ENCODE peak calls at places on chromosomes 16 and 17, in seven cellular contexts. One of them, this sample, is unnamed.

GRCh38 chr17:20236586-20237227 is 227.5 kb downstream of the SPECC1 start:
- DNase-seq in epithelial cell of esophagus: no peak
- DNase-seq in osteoblast: no peak
- DNase-seq in osteocyte: no peak
- DNase-seq in Calu3: no peak
- DNase-seq in HFFc6: no peak
- DNase-seq in GM10248: no peak
- DNase-seq in this sample: no peak

GRCh38 chr17:80261895-80262279 is 1.2 kb downstream of the RNF213 start:
- DNase-seq in epithelial cell of esophagus: no peak
- DNase-seq in osteoblast: no peak
- DNase-seq in osteocyte: no peak
- DNase-seq in Calu3: no peak
- DNase-seq in HFFc6: no peak
- DNase-seq in GM10248: no peak
- DNase-seq in this sample: no peak

GRCh38 chr17:73465851-73466250 is 154.1 kb upstream of the CDC42EP4 start:
- DNase-seq in epithelial cell of esophagus: no peak
- DNase-seq in osteoblast: peak
- DNase-seq in osteocyte: no peak
- DNase-seq in Calu3: no peak
- DNase-seq in HFFc6: no peak
- DNase-seq in GM10248: no peak
- DNase-seq in this sample: no peak

GRCh38 chr16:86087561-86088230 is 188.7 kb downstream of the IRF8 start:
- DNase-seq in epithelial cell of esophagus: no peak
- DNase-seq in osteoblast: no peak
- DNase-seq in osteocyte: no peak
- DNase-seq in Calu3: no peak
- DNase-seq in HFFc6: no peak
- DNase-seq in GM10248: no peak
- DNase-seq in this sample: no peak

GRCh38 chr16:57483725-57484514 is 2.4 kb downstream of the DOK4 start:
- DNase-seq in epithelial cell of esophagus: peak
- DNase-seq in osteoblast: peak
- DNase-seq in osteocyte: no peak
- DNase-seq in Calu3: no peak
- DNase-seq in HFFc6: no peak
- DNase-seq in GM10248: no peak
- DNase-seq in this sample: no peak

GRCh38 chr16:59683709-59684108 is 949.6 kb upstream of the GOT2 start:
- DNase-seq in epithelial cell of esophagus: peak
- DNase-seq in osteoblast: peak
- DNase-seq in osteocyte: no peak
- DNase-seq in Calu3: no peak
- DNase-seq in HFFc6: no peak
- DNase-seq in GM10248: no peak
- DNase-seq in this sample: no peak

GRCh38 chr16:88358033-88358481 is 24.7 kb upstream of the ZNF469 start:
- DNase-seq in epithelial cell of esophagus: no peak
- DNase-seq in osteoblast: peak
- DNase-seq in osteocyte: no peak
- DNase-seq in Calu3: no peak
- DNase-seq in HFFc6: no peak
- DNase-seq in GM10248: no peak
- DNase-seq in this sample: no peak

GRCh38 chr17:48335858-48336500 is 94.0 kb downstream of the SKAP1 start:
- DNase-seq in epithelial cell of esophagus: peak
- DNase-seq in osteoblast: no peak
- DNase-seq in osteocyte: no peak
- DNase-seq in Calu3: peak
- DNase-seq in HFFc6: peak
- DNase-seq in GM10248: peak
- DNase-seq in this sample: no peak

GRCh38 chr17:5719976-5720375 is 135.7 kb upstream of the NLRP1 start:
- DNase-seq in epithelial cell of esophagus: no peak
- DNase-seq in osteoblast: no peak
- DNase-seq in osteocyte: no peak
- DNase-seq in Calu3: no peak
- DNase-seq in HFFc6: no peak
- DNase-seq in GM10248: no peak
- DNase-seq in this sample: no peak

GRCh38 chr16:16196099-16196498 is 27.2 kb downstream of the ABCC6 start:
- DNase-seq in epithelial cell of esophagus: no peak
- DNase-seq in osteoblast: no peak
- DNase-seq in osteocyte: no peak
- DNase-seq in Calu3: no peak
- DNase-seq in HFFc6: no peak
- DNase-seq in GM10248: no peak
- DNase-seq in this sample: no peak

GRCh38 chr16:15811778-15812750 is 44.8 kb downstream of the MYH11 start:
- DNase-seq in epithelial cell of esophagus: peak
- DNase-seq in osteoblast: peak
- DNase-seq in osteocyte: no peak
- DNase-seq in Calu3: peak
- DNase-seq in HFFc6: peak
- DNase-seq in GM10248: no peak
- DNase-seq in this sample: no peak

DNA sequence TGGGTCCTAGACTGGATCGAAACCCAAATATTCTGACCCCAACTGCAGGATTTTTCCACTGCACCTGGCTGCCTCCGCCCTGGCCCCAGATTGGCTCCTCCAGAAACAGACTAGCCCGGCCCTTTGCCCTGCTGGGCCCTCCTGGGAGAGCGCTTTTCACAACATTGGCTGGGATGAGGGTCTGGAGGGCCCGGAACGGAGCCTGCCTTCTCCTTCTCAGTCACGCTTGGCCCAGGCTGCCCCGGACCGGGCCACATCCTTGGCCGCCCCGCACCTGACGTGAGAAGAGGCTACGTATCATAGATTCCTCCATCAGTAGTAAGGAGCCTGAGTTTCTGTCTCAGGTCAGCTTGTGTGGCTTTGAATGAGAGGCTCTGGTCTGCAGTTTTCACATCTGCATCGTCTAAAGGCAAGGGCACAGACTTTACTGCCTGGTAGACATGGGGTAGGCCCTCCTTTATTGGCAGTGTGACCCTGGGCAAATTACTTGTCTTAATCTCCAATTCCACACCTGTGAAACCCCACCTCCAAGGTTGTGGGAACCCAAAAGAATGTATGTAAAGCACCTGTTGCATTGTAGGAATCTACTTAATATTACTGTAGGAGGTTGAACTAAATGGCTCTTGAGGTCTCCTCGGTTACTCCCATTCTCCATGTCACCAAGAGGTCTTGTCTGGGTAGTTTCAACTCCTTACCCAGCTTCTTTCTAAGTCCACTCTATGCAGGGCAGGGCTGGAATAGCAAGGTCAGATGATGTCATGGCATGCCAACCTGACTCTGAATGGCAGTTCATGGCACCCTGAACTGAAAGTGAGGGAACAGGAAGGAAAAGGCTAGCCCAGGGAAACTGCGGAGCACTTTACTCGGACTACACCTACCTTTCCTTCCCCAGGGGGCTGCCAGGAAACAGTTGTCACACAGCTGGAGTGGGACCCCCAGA is 666 bp downstream of the LRRC3C start:
- DNase-seq in epithelial cell of esophagus: no peak
- DNase-seq in osteoblast: no peak
- DNase-seq in osteocyte: no peak
- DNase-seq in Calu3: no peak
- DNase-seq in HFFc6: no peak
- DNase-seq in GM10248: no peak
- DNase-seq in this sample: peak
- TF ChIP-seq CTCF in epithelial cell of esophagus: no peak
- TF ChIP-seq CTCF in osteoblast: no peak
- TF ChIP-seq CTCF in osteocyte: no peak
- TF ChIP-seq CTCF in Calu3: no peak
- TF ChIP-seq CTCF in HFFc6: no peak
- TF ChIP-seq CTCF in GM10248: no peak
- TF ChIP-seq CTCF in this sample: no peak

DNA sequence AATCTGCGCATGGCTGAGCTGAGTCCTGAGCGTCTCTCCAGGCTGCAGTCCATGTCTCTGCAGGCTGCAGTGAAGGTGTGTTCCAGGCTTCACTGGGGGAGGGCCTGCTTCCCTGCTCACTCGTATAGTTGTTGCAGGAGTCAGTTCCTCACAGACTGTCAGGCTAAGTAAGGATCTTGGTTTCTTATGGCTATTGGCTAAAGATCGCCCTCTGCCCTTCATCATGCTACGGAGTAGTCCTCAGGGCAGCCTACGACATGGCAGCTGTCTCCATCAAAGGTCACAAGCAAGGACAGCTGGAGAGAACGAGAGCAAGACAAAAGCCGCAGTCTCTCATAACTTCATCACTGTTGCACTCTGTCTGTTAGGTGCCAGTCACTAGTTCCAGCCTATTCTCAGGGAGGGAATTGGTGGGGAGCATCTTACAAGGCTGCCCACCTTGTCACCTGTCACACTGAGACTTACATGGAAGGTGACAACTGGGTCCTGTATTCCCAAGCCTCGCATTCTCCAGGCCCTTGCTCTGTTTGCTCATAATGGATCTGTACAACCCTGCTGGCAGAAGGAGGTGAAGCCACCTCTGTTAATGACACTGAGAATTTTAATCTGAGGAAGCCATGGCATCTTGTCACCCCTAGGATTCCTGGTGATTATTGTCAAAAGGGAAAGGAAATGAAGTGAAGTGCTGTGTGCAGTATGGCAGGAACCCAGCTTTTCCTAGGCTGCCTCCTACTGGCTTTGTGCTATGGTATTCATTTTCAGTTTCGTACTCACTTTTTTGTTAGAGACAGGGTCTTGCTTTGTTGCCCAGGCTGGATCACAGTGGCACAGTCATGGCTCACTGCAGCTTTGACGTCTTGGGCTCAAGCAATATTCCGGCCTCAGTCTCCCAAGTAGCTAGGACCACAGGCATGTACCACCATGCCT is 43.4 kb downstream of the MFSD11 start:
- DNase-seq in epithelial cell of esophagus: no peak
- DNase-seq in osteoblast: no peak
- DNase-seq in osteocyte: no peak
- DNase-seq in Calu3: no peak
- DNase-seq in HFFc6: no peak
- DNase-seq in GM10248: no peak
- DNase-seq in this sample: no peak
- TF ChIP-seq CTCF in epithelial cell of esophagus: no peak
- TF ChIP-seq CTCF in osteoblast: no peak
- TF ChIP-seq CTCF in osteocyte: no peak
- TF ChIP-seq CTCF in Calu3: no peak
- TF ChIP-seq CTCF in HFFc6: peak
- TF ChIP-seq CTCF in GM10248: no peak
- TF ChIP-seq CTCF in this sample: no peak

GRCh38 chr17:62876063-62876462 is 67.9 kb upstream of the MARCHF10 start:
- DNase-seq in epithelial cell of esophagus: peak
- DNase-seq in osteoblast: no peak
- DNase-seq in osteocyte: no peak
- DNase-seq in Calu3: no peak
- DNase-seq in HFFc6: no peak
- DNase-seq in GM10248: no peak
- DNase-seq in this sample: no peak
- TF ChIP-seq CTCF in epithelial cell of esophagus: no peak
- TF ChIP-seq CTCF in osteoblast: no peak
- TF ChIP-seq CTCF in osteocyte: no peak
- TF ChIP-seq CTCF in Calu3: no peak
- TF ChIP-seq CTCF in HFFc6: no peak
- TF ChIP-seq CTCF in GM10248: no peak
- TF ChIP-seq CTCF in this sample: no peak

DNA sequence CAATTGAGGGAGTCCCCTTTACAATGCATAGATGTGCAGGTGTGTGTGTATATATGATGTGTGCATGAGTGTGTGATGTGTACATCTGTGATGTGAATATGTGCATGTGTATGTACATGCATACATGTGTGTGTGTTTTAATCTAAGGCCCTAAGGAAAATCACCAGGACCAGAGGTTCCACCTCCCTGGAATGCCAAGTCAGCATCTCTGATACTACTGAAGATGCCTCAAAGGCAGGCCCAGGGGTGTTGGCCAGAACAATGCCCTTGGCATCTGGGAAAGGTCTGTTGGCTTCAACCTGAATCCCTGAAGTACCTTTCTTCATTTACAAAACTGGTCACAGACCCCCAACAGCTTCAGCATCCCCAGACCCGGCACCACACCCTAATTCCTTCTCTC is 129.5 kb downstream of the CDYL2 start:
- DNase-seq in epithelial cell of esophagus: no peak
- DNase-seq in osteoblast: no peak
- DNase-seq in osteocyte: peak
- DNase-seq in Calu3: no peak
- DNase-seq in HFFc6: no peak
- DNase-seq in GM10248: no peak
- DNase-seq in this sample: no peak
- TF ChIP-seq CTCF in epithelial cell of esophagus: no peak
- TF ChIP-seq CTCF in osteoblast: no peak
- TF ChIP-seq CTCF in osteocyte: no peak
- TF ChIP-seq CTCF in Calu3: no peak
- TF ChIP-seq CTCF in HFFc6: no peak
- TF ChIP-seq CTCF in GM10248: no peak
- TF ChIP-seq CTCF in this sample: no peak

GRCh38 chr17:45019177-45019711 is 32.2 kb downstream of the DCAKD start:
- DNase-seq in epithelial cell of esophagus: peak
- DNase-seq in osteoblast: peak
- DNase-seq in osteocyte: peak
- DNase-seq in Calu3: peak
- DNase-seq in HFFc6: no peak
- DNase-seq in GM10248: peak
- DNase-seq in this sample: peak
- TF ChIP-seq CTCF in epithelial cell of esophagus: no peak
- TF ChIP-seq CTCF in osteoblast: peak
- TF ChIP-seq CTCF in osteocyte: peak
- TF ChIP-seq CTCF in Calu3: no peak
- TF ChIP-seq CTCF in HFFc6: peak
- TF ChIP-seq CTCF in GM10248: peak
- TF ChIP-seq CTCF in this sample: no peak

GRCh38 chr17:57084802-57085447 is at the start of gene AKAP1:
- DNase-seq in epithelial cell of esophagus: peak
- DNase-seq in osteoblast: peak
- DNase-seq in osteocyte: peak
- DNase-seq in Calu3: peak
- DNase-seq in HFFc6: peak
- DNase-seq in GM10248: peak
- DNase-seq in this sample: peak
- TF ChIP-seq CTCF in epithelial cell of esophagus: peak
- TF ChIP-seq CTCF in osteoblast: no peak
- TF ChIP-seq CTCF in osteocyte: peak
- TF ChIP-seq CTCF in Calu3: no peak
- TF ChIP-seq CTCF in HFFc6: peak
- TF ChIP-seq CTCF in GM10248: peak
- TF ChIP-seq CTCF in this sample: no peak

GRCh38 chr17:79147791-79148506 is 73.3 kb downstream of the ENGASE start:
- DNase-seq in epithelial cell of esophagus: no peak
- DNase-seq in osteoblast: no peak
- DNase-seq in osteocyte: no peak
- DNase-seq in Calu3: no peak
- DNase-seq in HFFc6: no peak
- DNase-seq in GM10248: no peak
- DNase-seq in this sample: no peak
- TF ChIP-seq CTCF in epithelial cell of esophagus: no peak
- TF ChIP-seq CTCF in osteoblast: no peak
- TF ChIP-seq CTCF in osteocyte: no peak
- TF ChIP-seq CTCF in Calu3: no peak
- TF ChIP-seq CTCF in HFFc6: peak
- TF ChIP-seq CTCF in GM10248: no peak
- TF ChIP-seq CTCF in this sample: no peak

This sample was measured in nephron progenitor cell.